ENCODE peak calls at places on chromosomes 16 and 17, in nine cellular contexts. U is mesenchymal stem cell, Y is left ventricle myocardium inferior, F is pancreas, V is IMR-90, P is cardiac muscle cell, I is tibial nerve, S is thoracic aorta, Q is neuronal stem cell. K is an unnamed sample. For H3K4me1, the result is how much of the 10 kb centered on the place peaks cover.

GRCh38 chr17:65627892-65628622 is 66.6 kb upstream of the AXIN2 start:
- DNase-seq in I (no peak), V (peak), S (peak), Q (no peak), F (no peak), P (no peak), Y (no peak), U (peak), K (no peak)

GRCh38 chr16:31476305-31477219 is 4.6 kb downstream of the TGFB1I1 start:
- DNase-seq in I (peak), V (no peak), Q (no peak), U (peak), Y (peak), P (peak), F (peak), S (no peak), K (no peak)

GRCh38 chr16:648071-648785 is 937 bp upstream of the WDR90 start:
- DNase-seq in U (no peak), I (no peak), Y (no peak), F (peak), S (no peak), V (no peak), P (peak), Q (no peak), K (no peak)

GRCh38 chr17:50768348-50768761 is 1.0 kb upstream of the ANKRD40CL start:
- DNase-seq in Q (no peak), F (peak), I (no peak), U (no peak), P (no peak), S (no peak), V (no peak), Y (no peak), K (no peak)

GRCh38 chr16:22417019-22417418 is 42.6 kb upstream of the CDR2 start:
- DNase-seq in S (no peak), U (no peak), V (no peak), F (no peak), P (no peak), Q (no peak), Y (no peak), I (no peak), K (no peak)

GRCh38 chr17:53627511-53627910 is 195.2 kb upstream of the KIF2B start:
- DNase-seq in F (no peak), Y (no peak), I (no peak), V (peak), S (no peak), Q (no peak), P (no peak), U (peak), K (no peak)

GRCh38 chr16:77324727-77325126 is 110.1 kb downstream of the ADAMTS18 start:
- DNase-seq in Q (no peak), Y (no peak), V (no peak), I (no peak), S (no peak), F (no peak), P (no peak), U (no peak), K (no peak)

GRCh38 chr17:71519285-71519684 is 601.5 kb upstream of the SOX9 start:
- DNase-seq in Y (no peak), U (no peak), P (no peak), I (no peak), S (no peak), Q (no peak), V (no peak), F (no peak), K (peak)

GRCh38 chr17:39484178-39484577 is 22.9 kb downstream of the CDK12 start:
- DNase-seq in S (no peak), V (no peak), Y (no peak), F (no peak), Q (no peak), P (no peak), I (no peak), U (no peak), K (no peak)

GRCh38 chr17:60542066-60542465 is 16.0 kb upstream of the APPBP2 start:
- DNase-seq in Q (no peak), V (peak), U (no peak), P (no peak), I (no peak), F (no peak), Y (no peak), S (no peak), K (no peak)

GRCh38 chr17:36703860-36704266 is 102.5 kb downstream of the MRM1 start:
- DNase-seq in P (peak), V (peak), Y (peak), U (peak), S (no peak), Q (peak), F (peak), I (no peak), K (no peak)

GRCh38 chr16:5826332-5826731 is 728.7 kb upstream of the EEF2KMT start:
- DNase-seq in I (no peak), S (no peak), U (no peak), F (no peak), P (no peak), Y (no peak), Q (no peak), V (no peak), K (no peak)

GRCh38 chr17:42275527-42276358 is 448 bp downstream of the STAT5B start:
- DNase-seq in I (peak), V (peak), P (peak), U (peak), Q (no peak), Y (no peak), F (peak), S (no peak), K (no peak)

GRCh38 chr16:58417600-58417999 is 25.3 kb downstream of the GINS3 start:
- DNase-seq in Q (no peak), I (no peak), F (no peak), P (no peak), U (no peak), Y (peak), V (no peak), S (no peak), K (no peak)

GRCh38 chr16:67552476-67552875 is 9.8 kb upstream of the CTCF start:
- DNase-seq in V (no peak), U (no peak), S (no peak), Y (no peak), Q (no peak), I (no peak), F (peak), P (no peak), K (no peak)

GRCh38 chr16:61681673-61682072 is 354.6 kb downstream of the CDH8 start:
- DNase-seq in P (no peak), V (no peak), S (no peak), F (no peak), I (no peak), Y (no peak), U (no peak), Q (no peak), K (no peak)

GRCh38 chr16:21060027-21060510 is 90.6 kb downstream of the DNAH3 start:
- DNase-seq in P (no peak), Y (no peak), Q (no peak), F (no peak), S (no peak), V (no peak), U (no peak), I (no peak), K (no peak)

GRCh38 chr16:2194166-2194834 is 2.1 kb downstream of the CASKIN1 start:
- DNase-seq in U (peak), I (no peak), V (peak), P (no peak), S (no peak), Y (no peak), Q (no peak), F (no peak), K (no peak)

GRCh38 chr17:42456223-42457106 is 2.2 kb upstream of the ATP6V0A1 start:
- DNase-seq in F (no peak), I (peak), P (no peak), S (no peak), Q (no peak), V (peak), U (peak), Y (no peak), K (no peak)

GRCh38 chr16:17104654-17105053 is 366.1 kb downstream of the XYLT1 start:
- DNase-seq in I (no peak), S (no peak), P (no peak), Q (no peak), U (no peak), Y (no peak), F (no peak), V (no peak), K (no peak)

GRCh38 chr16:17836868-17837602 is 366.3 kb upstream of the XYLT1 start:
- DNase-seq in P (no peak), F (no peak), Q (peak), I (no peak), Y (no peak), V (peak), S (no peak), U (no peak), K (peak)

GRCh38 chr16:337437-337836 is 15.1 kb downstream of the AXIN1 start:
- DNase-seq in P (no peak), S (no peak), Q (no peak), Y (no peak), V (no peak), F (no peak), U (no peak), I (no peak), K (no peak)

GRCh38 chr17:22266231-22266630 is 573.9 kb downstream of the KCNJ18 start:
- DNase-seq in Q (no peak), P (no peak), F (no peak), U (no peak), Y (no peak), S (no peak), I (no peak), V (no peak), K (no peak)

GRCh38 chr17:28925912-28926365 is 23.1 kb upstream of the DHRS13 start:
- DNase-seq in F (no peak), P (no peak), Y (no peak), I (no peak), S (no peak), U (peak), Q (no peak), V (peak), K (no peak)

GRCh38 chr16:63241476-63241875 is 1205.2 kb upstream of the CDH8 start:
- DNase-seq in F (no peak), P (peak), Q (no peak), U (no peak), I (no peak), Y (no peak), S (no peak), V (no peak), K (no peak)

GRCh38 chr17:71163121-71163812 is 957.6 kb upstream of the SOX9 start:
- DNase-seq in S (no peak), Q (no peak), V (peak), Y (no peak), U (no peak), I (no peak), P (no peak), F (peak), K (no peak)

GRCh38 chr17:19254651-19255050 is 17.5 kb downstream of the EPN2 start:
- DNase-seq in Q (no peak), S (no peak), Y (no peak), V (no peak), P (no peak), I (no peak), U (no peak), F (no peak), K (no peak)

GRCh38 chr17:77735341-77736206 is 222.9 kb upstream of the TNRC6C start:
- DNase-seq in F (no peak), P (peak), Q (no peak), I (no peak), Y (peak), S (peak), U (no peak), V (no peak), K (no peak)

DNA sequence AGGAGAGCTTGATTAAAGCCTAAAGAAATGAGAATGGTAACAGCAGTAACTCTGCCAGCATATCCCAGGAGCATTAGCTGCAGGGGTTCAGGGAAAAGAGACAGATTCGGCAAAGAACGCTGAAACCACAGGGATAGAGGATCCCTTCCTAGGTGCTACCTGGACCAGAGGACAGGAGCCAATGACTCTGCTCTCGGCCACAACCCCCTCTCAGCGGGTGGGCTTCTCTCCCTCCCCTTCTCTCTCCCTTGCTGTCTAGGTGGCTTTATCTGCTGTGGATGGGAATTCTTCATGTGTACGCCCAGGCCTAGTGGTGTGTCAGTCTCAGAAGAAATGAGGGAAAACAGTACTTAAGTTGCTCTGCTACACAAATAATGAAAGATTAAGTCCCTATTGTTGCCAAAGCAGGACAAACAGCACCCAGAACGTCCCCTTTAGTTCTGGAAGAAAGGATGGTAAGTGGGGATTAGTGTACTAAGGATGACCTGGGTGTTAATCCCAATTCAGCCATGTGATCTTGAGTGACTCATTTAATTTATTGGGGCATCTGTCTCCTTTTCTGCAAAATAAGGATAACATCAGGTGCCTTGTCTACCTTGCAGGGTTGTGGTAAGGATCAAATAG is 123.3 kb downstream of the CDK5R1 start:
- DNase-seq in Q (peak), S (no peak), Y (no peak), I (no peak), P (no peak), U (no peak), F (no peak), V (no peak), K (no peak)
- H3K4me3 ChIP-seq in Q (no peak), S (no peak), Y (no peak), I (no peak), P (no peak), U (no peak), F (no peak), V (no peak), K (no peak)

GRCh38 chr17:8893059-8893458 is 25.6 kb upstream of the PIK3R6 start:
- DNase-seq in Y (no peak), Q (no peak), S (no peak), I (no peak), U (no peak), V (no peak), P (no peak), F (no peak), K (no peak)

GRCh38 chr17:8892338-8892690 is 24.8 kb upstream of the PIK3R6 start:
- DNase-seq in V (no peak), P (no peak), Y (no peak), U (no peak), F (no peak), Q (no peak), S (no peak), I (no peak), K (no peak)

GRCh38 chr17:8893621-8894020 is 26.1 kb upstream of the PIK3R6 start:
- DNase-seq in F (no peak), Q (no peak), U (no peak), S (no peak), V (no peak), I (no peak), Y (no peak), P (no peak), K (no peak)

GRCh38 chr17:8894673-8895578 is 27.5 kb upstream of the PIK3R6 start:
- DNase-seq in U (peak), S (no peak), I (peak), P (peak), V (peak), Q (peak), Y (peak), F (peak), K (no peak)

DNA sequence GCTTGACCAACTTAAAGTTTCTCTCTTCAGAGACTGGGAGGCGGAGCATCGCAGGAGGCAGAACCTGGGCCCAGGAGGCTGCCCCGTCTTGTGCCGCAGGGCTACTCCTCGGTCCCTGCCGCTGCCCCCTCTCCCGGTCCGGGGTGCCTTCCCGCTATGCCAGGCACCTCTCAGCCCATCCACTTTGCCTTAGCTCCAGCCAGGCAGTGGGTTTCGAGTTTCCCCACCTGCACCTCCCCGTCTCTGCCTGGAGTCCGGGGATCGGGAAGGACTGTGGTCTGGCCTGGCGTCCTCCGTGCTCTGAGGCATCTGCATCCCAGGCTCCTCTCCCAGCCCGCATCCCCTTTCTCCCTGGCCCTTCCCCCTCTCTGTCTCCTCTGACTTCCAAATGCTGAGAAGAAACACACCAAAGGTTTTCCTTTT is 26.7 kb upstream of the PIK3R6 start:
- DNase-seq in P (no peak), I (no peak), V (no peak), Y (no peak), U (no peak), Q (no peak), S (no peak), F (no peak), K (no peak)
- H3K4me1 ChIP-seq in P (under half), I (under half), V (under half), Y (under half), U (under half), Q (under half), S (under half), F (under half), K (under half)

GRCh38 chr16:85169333-85170065 is 57.2 kb upstream of the CIBAR2 start:
- DNase-seq in F (no peak), S (no peak), P (peak), Q (no peak), V (no peak), Y (no peak), I (no peak), U (no peak), K (no peak)

GRCh38 chr16:85168732-85169256 is 56.5 kb upstream of the CIBAR2 start:
- DNase-seq in F (no peak), Y (peak), S (no peak), U (no peak), I (peak), P (peak), V (peak), Q (peak), K (no peak)

GRCh38 chr16:85171809-85172464 is 59.7 kb upstream of the CIBAR2 start:
- DNase-seq in S (no peak), P (no peak), U (no peak), Q (no peak), I (no peak), F (no peak), Y (no peak), V (no peak), K (no peak)

GRCh38 chr16:85171004-85171808 is 58.9 kb upstream of the CIBAR2 start:
- DNase-seq in P (no peak), U (no peak), V (no peak), S (no peak), Q (no peak), Y (no peak), I (no peak), F (no peak), K (no peak)

DNA sequence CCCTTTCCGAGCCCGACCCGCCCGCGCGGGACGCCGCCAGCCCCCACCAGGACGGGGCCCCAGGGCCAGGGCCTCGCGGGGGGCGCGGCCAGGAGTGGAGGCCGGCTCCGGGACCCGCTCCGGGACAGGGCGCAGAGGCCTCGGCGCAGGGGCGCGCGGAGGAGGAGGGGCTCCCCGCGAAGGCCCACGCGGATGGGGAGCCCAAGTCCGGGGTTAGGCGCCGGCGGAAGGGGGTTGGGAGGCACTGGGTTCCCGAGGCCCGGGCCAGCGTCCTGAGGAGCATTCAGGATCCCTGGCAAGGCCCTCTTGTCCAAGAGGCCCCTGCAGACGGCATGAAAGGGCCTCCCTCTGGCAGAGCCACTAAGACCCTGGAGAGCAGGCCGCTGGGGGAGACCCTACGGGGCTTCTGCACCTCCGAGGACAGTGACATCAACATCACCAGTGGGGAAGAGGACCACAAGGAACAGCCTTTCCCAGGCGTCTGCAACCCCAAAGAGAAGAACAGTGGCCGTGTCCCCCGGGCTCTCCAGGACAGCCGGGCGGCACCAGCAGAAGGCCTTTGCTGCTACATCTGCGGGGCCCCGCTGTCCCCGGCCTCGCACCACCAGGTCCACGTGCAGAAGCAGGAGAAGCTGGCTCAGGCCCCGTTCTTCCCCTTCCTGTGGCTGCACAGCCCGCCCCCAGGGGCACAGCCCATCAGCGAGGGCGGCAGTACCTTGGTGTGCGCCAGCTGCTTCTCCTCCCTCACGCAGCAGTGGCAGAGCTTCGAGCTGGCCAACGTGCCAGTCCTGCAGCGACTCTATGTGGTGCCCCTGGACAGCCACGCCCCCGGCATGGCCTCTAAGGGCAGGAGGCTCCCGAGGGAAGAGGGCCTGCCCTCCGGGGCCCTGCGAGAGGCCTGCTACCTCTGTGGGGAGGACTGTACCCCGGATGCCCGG is 58.1 kb upstream of the CIBAR2 start:
- DNase-seq in U (no peak), Y (no peak), V (no peak), P (no peak), I (no peak), F (no peak), S (no peak), Q (no peak), K (no peak)
- H3K4me3 ChIP-seq in U (peak), Y (peak), V (peak), P (peak), I (no peak), F (peak), S (peak), Q (peak), K (peak)

GRCh38 chr16:68656771-68657170 is 11.7 kb downstream of the CDH3 start:
- DNase-seq in Q (no peak), P (peak), U (no peak), S (no peak), I (no peak), Y (no peak), V (no peak), F (no peak), K (no peak)
- H3K4me1 ChIP-seq in Q (under half), P (half or more), U (under half), S (under half), I (under half), Y (under half), V (under half), F (under half), K (half or more)